ENCODE peak calls at places on chromosomes 12 and 14, in six cellular contexts. N is IMR-90, J is H54, V is body of pancreas, R is ovary, D is transverse colon. E is an unnamed sample.

GRCh38 chr12:3752741-3753486 is at the start of gene CRACR2A:
- DNase-seq in N (peak), J (no peak), V (peak), R (peak), D (peak), E (peak)

GRCh38 chr14:70268760-70269159 is 80.0 kb upstream of the SLC8A3 start:
- DNase-seq in N (no peak), J (no peak), V (no peak), R (no peak), D (no peak), E (no peak)

GRCh38 chr12:95574030-95574429 is 22.8 kb upstream of the USP44 start:
- DNase-seq in N (no peak), J (no peak), V (no peak), R (no peak), D (no peak), E (no peak)

GRCh38 chr12:16435875-16436554 is 88.6 kb downstream of the MGST1 start:
- DNase-seq in N (no peak), J (no peak), V (no peak), R (no peak), D (no peak), E (no peak)

GRCh38 chr14:77203611-77204456 is 22.2 kb downstream of the TMEM63C start:
- DNase-seq in N (no peak), J (no peak), V (no peak), R (no peak), D (no peak), E (no peak)

GRCh38 chr12:124217508-124217981 is 77.3 kb upstream of the RFLNA start:
- DNase-seq in N (no peak), J (no peak), V (no peak), R (no peak), D (no peak), E (no peak)

GRCh38 chr12:114015851-114016250 is 49.7 kb upstream of the RBM19 start:
- DNase-seq in N (no peak), J (no peak), V (no peak), R (no peak), D (no peak), E (no peak)

GRCh38 chr14:100611811-100612480 is 24.7 kb upstream of the BEGAIN start:
- DNase-seq in N (no peak), J (no peak), V (no peak), R (no peak), D (peak), E (no peak)

GRCh38 chr14:60753264-60754126 is 18.9 kb downstream of the MNAT1 start:
- DNase-seq in N (peak), J (no peak), V (no peak), R (no peak), D (peak), E (peak)

GRCh38 chr12:59164226-59164625 is 243.9 kb upstream of the LRIG3 start:
- DNase-seq in N (no peak), J (no peak), V (no peak), R (no peak), D (no peak), E (no peak)

GRCh38 chr12:55742719-55743130 is at the start of gene GDF11:
- DNase-seq in N (peak), J (peak), V (peak), R (peak), D (peak), E (peak)

GRCh38 chr12:19031032-19031431 is 98.5 kb upstream of the PLEKHA5 start:
- DNase-seq in N (peak), J (peak), V (no peak), R (no peak), D (no peak), E (no peak)

GRCh38 chr12:64618953-64619590 is 8.8 kb downstream of the RASSF3 start:
- DNase-seq in N (peak), J (no peak), V (no peak), R (no peak), D (no peak), E (peak)

GRCh38 chr12:52380271-52380694 is 5.2 kb downstream of the KRT84 start:
- DNase-seq in N (no peak), J (no peak), V (peak), R (no peak), D (peak), E (peak)

GRCh38 chr12:87870061-87870460 is 159.1 kb downstream of the C12orf50 start:
- DNase-seq in N (peak), J (no peak), V (no peak), R (no peak), D (no peak), E (no peak)

GRCh38 chr12:125032466-125033152 is 32.6 kb upstream of the AACS start:
- DNase-seq in N (no peak), J (no peak), V (no peak), R (no peak), D (no peak), E (no peak)

GRCh38 chr12:54588110-54588831 is at the start of gene PPP1R1A:
- DNase-seq in N (no peak), J (no peak), V (peak), R (peak), D (peak), E (no peak)

GRCh38 chr12:54586620-54587019 is 1.8 kb downstream of the PPP1R1A start:
- DNase-seq in N (no peak), J (no peak), V (no peak), R (no peak), D (no peak), E (no peak)

GRCh38 chr12:54585243-54585642 is 3.2 kb downstream of the PPP1R1A start:
- DNase-seq in N (no peak), J (no peak), V (no peak), R (no peak), D (no peak), E (no peak)

GRCh38 chr12:54588892-54589291 is 433 bp upstream of the PPP1R1A start:
- DNase-seq in N (no peak), J (no peak), V (no peak), R (no peak), D (no peak), E (no peak)

GRCh38 chr12:54587315-54587821 is 1.1 kb downstream of the PPP1R1A start:
- DNase-seq in N (no peak), J (no peak), V (no peak), R (peak), D (no peak), E (no peak)
- TF ChIP-seq POLR2A in N (no peak), J (no peak), V (no peak), R (no peak), D (no peak), E (no peak)

GRCh38 chr14:64705406-64706118 is 1.3 kb downstream of the PLEKHG3 start:
- DNase-seq in N (no peak), J (no peak), V (no peak), R (peak), D (no peak), E (peak)
- TF ChIP-seq POLR2A in N (no peak), J (no peak), V (no peak), R (no peak), D (no peak), E (no peak)

GRCh38 chr12:98515368-98516183 is at the start of gene TMPO:
- DNase-seq in N (peak), J (peak), V (peak), R (peak), D (peak), E (peak)
- TF ChIP-seq POLR2A in N (no peak), J (peak), V (peak), R (peak), D (peak), E (peak)

DNA sequence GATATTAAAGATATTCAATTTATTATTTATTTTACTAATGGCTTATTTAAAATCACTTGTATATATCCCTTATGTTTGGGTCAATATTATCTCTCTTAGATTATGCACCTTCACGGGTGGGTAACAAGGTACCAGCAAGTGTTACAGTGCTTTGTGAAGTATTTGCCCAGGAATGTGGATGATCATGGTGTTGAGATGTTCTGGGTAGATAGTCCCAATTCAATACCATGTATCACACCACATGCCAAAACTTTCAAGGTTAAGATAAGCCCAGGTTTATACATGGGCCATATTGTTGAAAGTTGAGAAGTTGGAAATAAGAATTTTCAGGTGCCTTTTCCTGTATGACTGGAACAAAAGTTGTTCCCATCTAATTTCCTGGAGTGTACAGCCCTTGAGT is 131.3 kb upstream of the RASSF8 start:
- DNase-seq in N (no peak), J (no peak), V (no peak), R (no peak), D (no peak), E (no peak)
- TF ChIP-seq POLR2A in N (no peak), J (no peak), V (no peak), R (no peak), D (no peak), E (no peak)

GRCh38 chr12:46005151-46005797 is 14.9 kb upstream of the SCAF11 start:
- DNase-seq in N (peak), J (no peak), V (no peak), R (no peak), D (no peak), E (peak)
- TF ChIP-seq POLR2A in N (no peak), J (no peak), V (no peak), R (no peak), D (no peak), E (no peak)

GRCh38 chr14:54766276-54767138 is 136.1 kb downstream of the GCH1 start:
- DNase-seq in N (no peak), J (no peak), V (no peak), R (no peak), D (no peak), E (no peak)
- TF ChIP-seq POLR2A in N (no peak), J (no peak), V (no peak), R (no peak), D (no peak), E (no peak)

GRCh38 chr12:101876861-101877815 is at the start of gene DRAM1:
- DNase-seq in N (peak), J (peak), V (peak), R (peak), D (peak), E (peak)

GRCh38 chr12:101880769-101881168 is 3.4 kb downstream of the DRAM1 start:
- DNase-seq in N (no peak), J (no peak), V (no peak), R (no peak), D (no peak), E (no peak)

GRCh38 chr12:101881228-101881627 is 3.8 kb downstream of the DRAM1 start:
- DNase-seq in N (no peak), J (no peak), V (no peak), R (no peak), D (no peak), E (no peak)

GRCh38 chr12:101877816-101878811 is 734 bp downstream of the DRAM1 start:
- DNase-seq in N (no peak), J (peak), V (no peak), R (no peak), D (peak), E (no peak)

DNA sequence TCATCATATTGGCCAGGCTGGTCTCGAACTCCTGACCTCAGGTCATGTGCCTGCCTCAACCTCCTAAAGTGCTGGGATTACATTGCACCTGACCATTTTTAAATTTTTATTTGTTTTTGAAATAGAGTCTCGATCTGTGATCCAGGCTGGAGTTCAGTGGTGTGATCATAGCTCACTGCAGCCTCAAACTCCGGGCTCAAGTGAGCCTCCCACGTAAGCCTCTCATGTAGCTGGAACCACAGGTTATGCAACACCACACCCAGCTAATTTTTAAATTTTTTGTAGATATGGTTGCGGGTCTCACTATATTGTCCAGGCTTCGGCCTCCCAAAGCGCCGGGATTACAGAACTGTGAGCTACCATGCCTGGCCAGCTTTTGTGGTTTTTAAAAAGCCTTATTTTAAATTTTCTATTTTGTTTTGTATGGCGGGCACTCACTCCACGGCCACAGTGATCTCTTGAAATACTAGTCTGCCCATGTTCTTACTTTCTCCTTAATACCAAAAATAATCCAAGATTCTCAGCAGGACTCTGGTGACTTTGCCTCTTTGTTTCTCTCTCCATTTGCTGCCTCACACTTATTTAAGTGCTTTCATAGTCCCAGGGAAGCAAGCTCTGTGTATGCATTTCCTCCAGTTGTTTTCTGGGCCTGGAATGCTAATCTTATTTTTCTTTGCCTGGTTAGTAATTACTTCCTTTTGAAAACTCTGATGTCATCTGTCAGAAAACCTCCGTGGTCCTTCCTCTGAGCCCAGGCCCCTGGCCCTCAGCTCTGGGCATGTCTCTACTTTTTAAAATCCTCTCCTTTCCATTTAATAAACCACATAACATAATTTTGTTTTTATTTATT is 2.0 kb upstream of the DRAM1 start:
- DNase-seq in N (peak), J (no peak), V (no peak), R (no peak), D (no peak), E (peak)
- TF ChIP-seq POLR2A in N (no peak), J (no peak), V (no peak), R (no peak), D (no peak), E (no peak)

E was measured in NB4.